ENCODE peak calls at places on chromosomes 3 and 15, in five cellular contexts. M is testis, G is fibroblast of lung, J is tibial nerve, X is neural progenitor cell. S is an unnamed sample.

GRCh38 chr3:152622813-152623167 is 212.1 kb upstream of the P2RY1 start:
- DNase-seq in M (no peak), X (no peak), G (no peak), J (no peak), S (no peak)

GRCh38 chr3:146195030-146195429 is 34.0 kb upstream of the PLOD2 start:
- DNase-seq in J (no peak), M (no peak), G (no peak), X (no peak), S (no peak)

GRCh38 chr3:125141596-125142417 is 70.7 kb downstream of the SLC12A8 start:
- DNase-seq in G (peak; percentile 61), M (peak; percentile 82), J (peak; percentile 50), X (peak; percentile 80), S (peak; percentile 41)

GRCh38 chr3:6066397-6066796 is 794.5 kb upstream of the GRM7 start:
- DNase-seq in X (no peak), M (no peak), G (no peak), J (no peak), S (no peak)

GRCh38 chr15:29826908-29827307 is 4.6 kb upstream of the TJP1 start:
- DNase-seq in G (no peak), J (no peak), X (no peak), M (no peak), S (no peak)

GRCh38 chr15:89457086-89457485 is 39.3 kb downstream of the RHCG start:
- DNase-seq in X (peak; percentile 52), M (peak; percentile 32), J (no peak), G (peak; percentile 14), S (peak; percentile 36)

GRCh38 chr3:140903196-140903595 is 38.4 kb upstream of the SLC25A36 start:
- DNase-seq in X (no peak), J (no peak), G (peak; percentile 60), M (no peak), S (no peak)

GRCh38 chr3:66797916-66798560 is 200.1 kb upstream of the KBTBD8 start:
- DNase-seq in M (peak; percentile 38), X (peak; percentile 71), G (peak; percentile 67), J (no peak), S (no peak)

GRCh38 chr3:121885386-121885785 is 8.8 kb upstream of the SLC15A2 start:
- DNase-seq in M (no peak), X (no peak), J (no peak), G (peak; percentile 64), S (no peak)

GRCh38 chr15:71314956-71315537 is 199.8 kb downstream of the THSD4 start:
- DNase-seq in M (no peak), G (no peak), J (no peak), X (no peak), S (no peak)

GRCh38 chr3:156264771-156265170 is 144.4 kb downstream of the KCNAB1 start:
- DNase-seq in J (no peak), X (no peak), G (peak; percentile 60), M (no peak), S (no peak)

GRCh38 chr15:39270976-39271375 is 309.9 kb upstream of the THBS1 start:
- DNase-seq in X (no peak), M (no peak), J (no peak), G (peak; percentile 99), S (no peak)

GRCh38 chr3:120425196-120425595 is 25.6 kb downstream of the FSTL1 start:
- DNase-seq in J (no peak), X (no peak), G (no peak), M (no peak), S (no peak)

GRCh38 chr3:39358302-39358701 is 24.9 kb upstream of the SLC25A38 start:
- DNase-seq in X (no peak), G (no peak), J (no peak), M (no peak), S (no peak)

GRCh38 chr3:56620371-56620770 is 62.7 kb downstream of the TASOR start:
- DNase-seq in X (no peak), J (no peak), M (no peak), G (peak; percentile 6), S (no peak)

GRCh38 chr3:27976933-27977332 is 254.8 kb upstream of the EOMES start:
- DNase-seq in G (peak; percentile 2), M (no peak), J (no peak), X (no peak), S (no peak)

GRCh38 chr15:58438956-58439355 is 7.2 kb downstream of the LIPC start:
- DNase-seq in G (peak; percentile 58), X (peak; percentile 60), M (no peak), J (no peak), S (peak; percentile 60)

GRCh38 chr3:65664436-65664835 is 374.3 kb downstream of the MAGI1 start:
- DNase-seq in X (no peak), M (no peak), G (peak; percentile 49), J (no peak), S (no peak)

GRCh38 chr3:180290300-180290699 is 253.6 kb upstream of the PEX5L start:
- DNase-seq in M (no peak), G (no peak), X (no peak), J (no peak), S (no peak)

GRCh38 chr3:55202320-55202719 is 274.5 kb upstream of the LRTM1 start:
- DNase-seq in M (no peak), G (peak; percentile 94), X (no peak), J (no peak), S (no peak)

GRCh38 chr3:140403559-140403958 is 274.3 kb upstream of the TRIM42 start:
- DNase-seq in G (no peak), J (no peak), M (no peak), X (no peak), S (no peak)

GRCh38 chr3:67094769-67095168 is 96.7 kb downstream of the KBTBD8 start:
- DNase-seq in M (no peak), G (no peak), J (no peak), X (no peak), S (peak; percentile 49)

GRCh38 chr3:69095636-69096035 is 10.9 kb downstream of the ARL6IP5 start:
- DNase-seq in G (no peak), J (no peak), X (no peak), M (no peak), S (no peak)

GRCh38 chr3:127544151-127544805 is 46.3 kb downstream of the TPRA1 start:
- DNase-seq in G (peak; percentile 51), X (peak; percentile 90), M (peak; percentile 89), J (peak; percentile 58), S (peak; percentile 86)

DNA sequence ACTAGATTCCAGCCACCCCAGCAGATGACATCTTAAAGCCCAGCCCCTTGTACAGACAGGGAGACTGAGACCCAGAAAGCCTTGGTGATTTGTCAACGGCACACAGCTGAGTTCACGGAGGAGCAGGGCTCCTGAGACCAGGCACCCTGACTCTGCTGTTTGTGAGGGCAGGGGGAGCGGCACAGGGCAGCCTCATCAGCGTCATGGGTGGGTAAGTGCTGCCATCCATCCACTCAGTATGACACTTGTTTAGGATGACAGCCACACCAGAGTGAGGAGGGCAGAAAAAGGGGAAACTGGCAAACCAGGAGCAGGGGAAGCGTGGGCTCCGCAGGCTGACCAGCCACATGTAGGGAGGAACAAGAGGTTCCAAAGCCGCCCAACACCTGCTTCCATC is 20.0 kb downstream of the RBPMS2 start:
- DNase-seq in J (no peak), G (no peak), X (no peak), M (no peak), S (no peak)
- H3K4me1 ChIP-seq in J (no peaks in the 10 kb centered on the region), G (no peaks in the 10 kb centered on the region), X (peaks cover under 1% of the 10 kb centered on the region), M (no peaks in the 10 kb centered on the region), S (no peaks in the 10 kb centered on the region)

DNA sequence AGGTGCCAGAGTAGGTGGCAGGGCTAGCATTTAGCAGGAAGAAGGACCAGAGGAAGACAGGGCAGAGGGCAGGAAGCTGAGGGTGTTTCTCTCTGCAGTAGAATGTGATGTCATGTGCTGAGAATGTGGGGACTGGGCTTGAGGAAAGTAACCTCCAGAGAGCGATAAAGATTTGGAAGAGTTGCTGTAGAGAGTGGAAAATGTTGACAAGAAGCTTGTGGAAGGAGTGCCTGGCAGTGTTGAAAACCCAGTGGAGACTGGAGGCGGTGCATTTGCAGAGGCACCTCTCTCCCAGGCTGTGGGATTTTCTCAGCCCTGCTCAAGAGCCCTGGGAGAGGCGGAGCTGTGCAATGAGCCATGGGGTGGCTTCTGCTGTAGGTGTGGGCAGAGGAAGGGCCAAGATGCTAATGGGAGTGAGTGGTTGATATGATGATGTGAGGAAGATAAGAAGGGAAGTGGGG is 54.8 kb downstream of the MESD start:
- DNase-seq in J (no peak), X (no peak), M (no peak), G (peak; percentile 85), S (no peak)
- H3K4me1 ChIP-seq in J (no peaks in the 10 kb centered on the region), X (no peaks in the 10 kb centered on the region), M (no peaks in the 10 kb centered on the region), G (peaks cover 13% of the 10 kb centered on the region), S (no peaks in the 10 kb centered on the region)

GRCh38 chr3:190606596-190606995 is 92.7 kb downstream of the IL1RAP start:
- DNase-seq in X (no peak), M (no peak), J (no peak), G (no peak), S (no peak)

GRCh38 chr3:190605385-190605784 is 91.5 kb downstream of the IL1RAP start:
- DNase-seq in G (no peak), X (no peak), M (no peak), J (no peak), S (no peak)

GRCh38 chr3:190614466-190615384 is 100.8 kb downstream of the IL1RAP start:
- DNase-seq in X (no peak), M (no peak), J (no peak), G (no peak), S (no peak)

DNA sequence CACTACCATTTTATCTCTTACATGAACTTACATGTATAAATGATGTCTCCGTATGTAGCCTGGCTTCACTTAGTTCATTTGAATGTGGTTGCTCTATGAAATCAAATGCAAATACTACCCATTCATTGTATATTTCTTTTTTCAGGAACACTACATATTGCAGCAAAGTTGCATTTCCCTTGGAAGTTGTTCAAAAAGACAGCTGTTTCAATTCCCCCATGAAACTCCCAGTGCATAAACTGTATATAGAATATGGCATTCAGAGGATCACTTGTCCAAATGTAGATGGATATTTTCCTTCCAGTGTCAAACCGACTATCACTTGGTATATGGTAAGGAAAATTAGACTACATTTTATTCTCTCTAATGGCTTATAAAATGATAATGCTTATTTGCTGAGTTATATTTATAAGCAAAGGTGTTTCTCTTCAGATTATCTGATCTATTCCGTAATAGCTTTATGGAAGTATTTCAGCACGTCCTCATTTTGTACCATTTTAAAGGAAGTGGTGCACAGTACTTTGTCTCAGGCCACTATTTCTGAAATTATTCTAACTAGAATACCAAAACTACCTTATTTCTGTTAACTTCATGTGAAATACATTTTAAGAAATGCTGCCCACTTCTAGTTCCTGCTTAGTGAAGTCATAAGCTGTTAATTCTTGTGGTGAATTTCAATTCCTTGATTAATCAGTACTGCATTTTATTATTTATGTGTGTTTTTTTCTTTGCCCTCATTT is 95.1 kb downstream of the IL1RAP start:
- DNase-seq in X (no peak), J (no peak), G (peak; percentile 7), M (no peak), S (no peak)
- H3K4me1 ChIP-seq in X (no peaks in the 10 kb centered on the region), J (no peaks in the 10 kb centered on the region), G (no peaks in the 10 kb centered on the region), M (no peaks in the 10 kb centered on the region), S (no peaks in the 10 kb centered on the region)

DNA sequence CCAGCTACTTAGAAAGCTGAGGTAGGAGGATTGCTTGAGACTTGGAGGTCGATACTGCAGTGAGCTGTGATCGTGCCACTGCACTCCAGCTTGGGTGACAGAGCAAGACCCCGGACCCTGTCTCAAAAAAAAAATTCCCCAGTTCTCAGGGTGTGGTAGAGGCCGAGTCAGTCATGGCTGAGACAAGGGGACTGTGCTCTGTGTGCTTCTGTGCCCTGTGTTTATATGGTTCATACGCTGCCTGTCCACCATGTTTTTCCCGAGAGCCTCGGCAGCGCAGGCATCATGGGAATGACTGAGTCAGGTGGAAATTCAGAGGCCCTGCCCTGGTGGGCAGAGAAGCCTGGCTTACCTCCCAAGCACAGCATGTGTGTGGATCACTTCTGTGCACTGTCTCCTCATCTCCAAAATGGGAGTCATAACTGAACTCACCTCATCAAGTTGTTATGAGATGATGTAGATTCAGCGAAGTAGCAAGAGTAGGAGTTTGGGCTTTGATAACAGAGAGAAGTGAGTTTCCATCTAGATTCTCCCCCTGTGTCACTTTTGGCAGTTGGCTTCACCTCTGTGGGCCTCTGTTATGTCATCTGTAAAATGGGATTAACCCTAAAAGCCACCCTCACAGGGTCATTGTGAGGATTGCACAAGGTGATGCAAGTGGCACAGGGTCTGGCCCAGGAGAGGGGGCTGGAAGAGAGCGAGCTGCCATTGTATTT is 56.9 kb downstream of the FLNB start:
- DNase-seq in X (no peak), M (no peak), J (no peak), G (no peak), S (no peak)
- H3K4me1 ChIP-seq in X (peaks cover 30% of the 10 kb centered on the region), M (peaks cover 34% of the 10 kb centered on the region), J (peaks cover 76% of the 10 kb centered on the region), G (peaks cover 18% of the 10 kb centered on the region), S (peaks cover 9% of the 10 kb centered on the region)

S was measured in BE2C.